ENCODE peak calls at places on chromosomes 4 and X, in nine cellular contexts. One of them, this sample, is unnamed.

GRCh38 chr4:113004655-113005054 is 44.8 kb upstream of the ANK2 start:
- DNase-seq in endothelial cell: no peak
- DNase-seq in heart right ventricle: no peak
- DNase-seq in RWPE1: no peak
- DNase-seq in AG09309: no peak
- DNase-seq in cardiac fibroblast: no peak
- DNase-seq in neural progenitor cell: no peak
- DNase-seq in glutamatergic neuron: no peak
- DNase-seq in CD4-positive, alpha-beta T cell: no peak
- DNase-seq in this sample: no peak

GRCh38 chr4:70671091-70671490 is 4.8 kb upstream of the JCHAIN start:
- DNase-seq in neural progenitor cell: no peak
- DNase-seq in RWPE1: no peak
- DNase-seq in CD4-positive, alpha-beta T cell: no peak
- DNase-seq in cardiac fibroblast: no peak
- DNase-seq in heart right ventricle: no peak
- DNase-seq in endothelial cell: no peak
- DNase-seq in AG09309: no peak
- DNase-seq in glutamatergic neuron: no peak
- DNase-seq in this sample: no peak

GRCh38 chrX:9995855-9996339 is 28.7 kb downstream of the CLDN34 start:
- DNase-seq in AG09309: peak; percentile 66
- DNase-seq in heart right ventricle: peak; percentile 82
- DNase-seq in CD4-positive, alpha-beta T cell: peak; percentile 57
- DNase-seq in neural progenitor cell: peak; percentile 84
- DNase-seq in RWPE1: peak; percentile 60
- DNase-seq in endothelial cell: peak; percentile 82
- DNase-seq in cardiac fibroblast: peak; percentile 82
- DNase-seq in glutamatergic neuron: peak; percentile 83
- DNase-seq in this sample: peak; percentile 80

GRCh38 chr4:106583567-106583966 is 215.0 kb upstream of the GIMD1 start:
- DNase-seq in cardiac fibroblast: peak; percentile 98
- DNase-seq in CD4-positive, alpha-beta T cell: no peak
- DNase-seq in heart right ventricle: no peak
- DNase-seq in RWPE1: peak; percentile 83
- DNase-seq in endothelial cell: no peak
- DNase-seq in glutamatergic neuron: no peak
- DNase-seq in AG09309: peak; percentile 99
- DNase-seq in neural progenitor cell: no peak
- DNase-seq in this sample: no peak

GRCh38 chr4:44629280-44629866 is 22.1 kb downstream of the YIPF7 start:
- DNase-seq in cardiac fibroblast: peak; percentile 71
- DNase-seq in heart right ventricle: peak; percentile 15
- DNase-seq in glutamatergic neuron: no peak
- DNase-seq in neural progenitor cell: peak; percentile 66
- DNase-seq in AG09309: peak; percentile 5
- DNase-seq in RWPE1: peak; percentile 46
- DNase-seq in endothelial cell: peak; percentile 61
- DNase-seq in CD4-positive, alpha-beta T cell: peak; percentile 19
- DNase-seq in this sample: no peak

GRCh38 chr4:47251363-47252135 is 212.0 kb downstream of the COMMD8 start:
- DNase-seq in glutamatergic neuron: no peak
- DNase-seq in heart right ventricle: no peak
- DNase-seq in RWPE1: no peak
- DNase-seq in AG09309: no peak
- DNase-seq in endothelial cell: no peak
- DNase-seq in neural progenitor cell: no peak
- DNase-seq in cardiac fibroblast: no peak
- DNase-seq in CD4-positive, alpha-beta T cell: no peak
- DNase-seq in this sample: no peak

GRCh38 chr4:134708616-134709015 is 507.0 kb upstream of the PABPC4L start:
- DNase-seq in neural progenitor cell: no peak
- DNase-seq in cardiac fibroblast: no peak
- DNase-seq in heart right ventricle: no peak
- DNase-seq in endothelial cell: no peak
- DNase-seq in RWPE1: no peak
- DNase-seq in CD4-positive, alpha-beta T cell: no peak
- DNase-seq in AG09309: no peak
- DNase-seq in glutamatergic neuron: no peak
- DNase-seq in this sample: no peak

GRCh38 chr4:71774136-71774535 is 9.7 kb downstream of the GC start:
- DNase-seq in CD4-positive, alpha-beta T cell: no peak
- DNase-seq in cardiac fibroblast: no peak
- DNase-seq in neural progenitor cell: no peak
- DNase-seq in endothelial cell: no peak
- DNase-seq in RWPE1: no peak
- DNase-seq in heart right ventricle: no peak
- DNase-seq in glutamatergic neuron: no peak
- DNase-seq in AG09309: no peak
- DNase-seq in this sample: no peak

GRCh38 chr4:47913858-47914218 is 545 bp downstream of the NFXL1 start:
- DNase-seq in AG09309: no peak
- DNase-seq in cardiac fibroblast: no peak
- DNase-seq in RWPE1: peak; percentile 37
- DNase-seq in CD4-positive, alpha-beta T cell: peak; percentile 12
- DNase-seq in glutamatergic neuron: peak; percentile 56
- DNase-seq in neural progenitor cell: peak; percentile 63
- DNase-seq in heart right ventricle: peak; percentile 15
- DNase-seq in endothelial cell: peak; percentile 49
- DNase-seq in this sample: peak; percentile 27

GRCh38 chr4:158253350-158253980 is 43.2 kb downstream of the TMEM144 start:
- DNase-seq in neural progenitor cell: peak; percentile 76
- DNase-seq in CD4-positive, alpha-beta T cell: peak; percentile 9
- DNase-seq in AG09309: peak; percentile 21
- DNase-seq in cardiac fibroblast: peak; percentile 79
- DNase-seq in heart right ventricle: peak; percentile 70
- DNase-seq in endothelial cell: peak; percentile 66
- DNase-seq in glutamatergic neuron: peak; percentile 33
- DNase-seq in RWPE1: peak; percentile 56
- DNase-seq in this sample: peak; percentile 58

GRCh38 chr4:140296335-140296753 is 77.1 kb upstream of the SCOC start:
- DNase-seq in heart right ventricle: peak; percentile 39
- DNase-seq in AG09309: peak; percentile 82
- DNase-seq in CD4-positive, alpha-beta T cell: no peak
- DNase-seq in glutamatergic neuron: peak; percentile 24
- DNase-seq in RWPE1: peak; percentile 42
- DNase-seq in neural progenitor cell: no peak
- DNase-seq in endothelial cell: no peak
- DNase-seq in cardiac fibroblast: peak; percentile 87
- DNase-seq in this sample: peak; percentile 40

GRCh38 chr4:103050736-103051436 is 25.7 kb downstream of the SLC9B2 start:
- DNase-seq in endothelial cell: no peak
- DNase-seq in neural progenitor cell: no peak
- DNase-seq in glutamatergic neuron: no peak
- DNase-seq in cardiac fibroblast: peak; percentile 9
- DNase-seq in RWPE1: no peak
- DNase-seq in AG09309: no peak
- DNase-seq in heart right ventricle: no peak
- DNase-seq in CD4-positive, alpha-beta T cell: no peak
- DNase-seq in this sample: no peak

GRCh38 chrX:17242470-17242869 is 132.5 kb upstream of the NHS start:
- DNase-seq in heart right ventricle: peak; percentile 28
- DNase-seq in neural progenitor cell: peak; percentile 62
- DNase-seq in CD4-positive, alpha-beta T cell: no peak
- DNase-seq in RWPE1: peak; percentile 23
- DNase-seq in AG09309: peak; percentile 10
- DNase-seq in endothelial cell: peak; percentile 43
- DNase-seq in cardiac fibroblast: peak; percentile 60
- DNase-seq in glutamatergic neuron: peak; percentile 33
- DNase-seq in this sample: no peak

GRCh38 chr4:114043116-114043515 is 63.7 kb upstream of the ARSJ start:
- DNase-seq in RWPE1: no peak
- DNase-seq in glutamatergic neuron: no peak
- DNase-seq in CD4-positive, alpha-beta T cell: no peak
- DNase-seq in AG09309: no peak
- DNase-seq in cardiac fibroblast: peak; percentile 9
- DNase-seq in heart right ventricle: no peak
- DNase-seq in neural progenitor cell: no peak
- DNase-seq in endothelial cell: no peak
- DNase-seq in this sample: no peak

GRCh38 chrX:39773923-39774803 is 323.6 kb downstream of the BCOR start:
- DNase-seq in neural progenitor cell: no peak
- DNase-seq in CD4-positive, alpha-beta T cell: peak; percentile 38
- DNase-seq in AG09309: no peak
- DNase-seq in endothelial cell: no peak
- DNase-seq in heart right ventricle: no peak
- DNase-seq in glutamatergic neuron: no peak
- DNase-seq in RWPE1: no peak
- DNase-seq in cardiac fibroblast: no peak
- DNase-seq in this sample: no peak

GRCh38 chrX:18558799-18559198 is 113.1 kb downstream of the RS1 start:
- DNase-seq in glutamatergic neuron: no peak
- DNase-seq in AG09309: no peak
- DNase-seq in RWPE1: no peak
- DNase-seq in CD4-positive, alpha-beta T cell: no peak
- DNase-seq in endothelial cell: no peak
- DNase-seq in neural progenitor cell: no peak
- DNase-seq in cardiac fibroblast: no peak
- DNase-seq in heart right ventricle: no peak
- DNase-seq in this sample: no peak

GRCh38 chr4:19024047-19024446 is 1002.5 kb upstream of the LCORL start:
- DNase-seq in heart right ventricle: no peak
- DNase-seq in cardiac fibroblast: no peak
- DNase-seq in endothelial cell: no peak
- DNase-seq in CD4-positive, alpha-beta T cell: no peak
- DNase-seq in AG09309: no peak
- DNase-seq in RWPE1: no peak
- DNase-seq in glutamatergic neuron: no peak
- DNase-seq in neural progenitor cell: no peak
- DNase-seq in this sample: no peak

GRCh38 chr4:98794565-98795205 is 134.2 kb downstream of the EIF4E start:
- DNase-seq in CD4-positive, alpha-beta T cell: no peak
- DNase-seq in glutamatergic neuron: no peak
- DNase-seq in neural progenitor cell: no peak
- DNase-seq in heart right ventricle: no peak
- DNase-seq in AG09309: peak; percentile 33
- DNase-seq in cardiac fibroblast: peak; percentile 49
- DNase-seq in RWPE1: peak; percentile 51
- DNase-seq in endothelial cell: no peak
- DNase-seq in this sample: no peak

GRCh38 chr4:90641856-90642599 is 514.8 kb downstream of the CCSER1 start:
- DNase-seq in heart right ventricle: no peak
- DNase-seq in cardiac fibroblast: no peak
- DNase-seq in CD4-positive, alpha-beta T cell: no peak
- DNase-seq in AG09309: no peak
- DNase-seq in neural progenitor cell: peak; percentile 4
- DNase-seq in glutamatergic neuron: no peak
- DNase-seq in endothelial cell: no peak
- DNase-seq in RWPE1: peak; percentile 0
- DNase-seq in this sample: no peak

GRCh38 chr4:167873536-167873935 is 218.8 kb upstream of the ANXA10 start:
- DNase-seq in CD4-positive, alpha-beta T cell: no peak
- DNase-seq in AG09309: no peak
- DNase-seq in cardiac fibroblast: peak; percentile 28
- DNase-seq in neural progenitor cell: no peak
- DNase-seq in endothelial cell: no peak
- DNase-seq in RWPE1: no peak
- DNase-seq in glutamatergic neuron: no peak
- DNase-seq in heart right ventricle: no peak
- DNase-seq in this sample: no peak
- TF ChIP-seq CTCF in CD4-positive, alpha-beta T cell: no peak
- TF ChIP-seq CTCF in AG09309: no peak
- TF ChIP-seq CTCF in cardiac fibroblast: no peak
- TF ChIP-seq CTCF in neural progenitor cell: no peak
- TF ChIP-seq CTCF in endothelial cell: no peak
- TF ChIP-seq CTCF in RWPE1: no peak
- TF ChIP-seq CTCF in glutamatergic neuron: no peak
- TF ChIP-seq CTCF in heart right ventricle: no peak
- TF ChIP-seq CTCF in this sample: no peak

GRCh38 chr4:148704291-148704690 is 262.1 kb upstream of the NR3C2 start:
- DNase-seq in cardiac fibroblast: peak; percentile 7
- DNase-seq in endothelial cell: no peak
- DNase-seq in AG09309: no peak
- DNase-seq in glutamatergic neuron: no peak
- DNase-seq in neural progenitor cell: peak; percentile 12
- DNase-seq in heart right ventricle: no peak
- DNase-seq in CD4-positive, alpha-beta T cell: no peak
- DNase-seq in RWPE1: no peak
- DNase-seq in this sample: no peak
- TF ChIP-seq CTCF in cardiac fibroblast: peak; percentile 18
- TF ChIP-seq CTCF in endothelial cell: no peak
- TF ChIP-seq CTCF in AG09309: no peak
- TF ChIP-seq CTCF in glutamatergic neuron: no peak
- TF ChIP-seq CTCF in neural progenitor cell: peak; percentile 38
- TF ChIP-seq CTCF in heart right ventricle: no peak
- TF ChIP-seq CTCF in CD4-positive, alpha-beta T cell: no peak
- TF ChIP-seq CTCF in RWPE1: no peak
- TF ChIP-seq CTCF in this sample: no peak

GRCh38 chrX:112947981-112948380 is 107.3 kb upstream of the AMOT start:
- DNase-seq in heart right ventricle: no peak
- DNase-seq in cardiac fibroblast: no peak
- DNase-seq in CD4-positive, alpha-beta T cell: no peak
- DNase-seq in neural progenitor cell: no peak
- DNase-seq in AG09309: no peak
- DNase-seq in glutamatergic neuron: no peak
- DNase-seq in RWPE1: no peak
- DNase-seq in endothelial cell: no peak
- DNase-seq in this sample: no peak
- TF ChIP-seq CTCF in heart right ventricle: no peak
- TF ChIP-seq CTCF in cardiac fibroblast: no peak
- TF ChIP-seq CTCF in CD4-positive, alpha-beta T cell: no peak
- TF ChIP-seq CTCF in neural progenitor cell: no peak
- TF ChIP-seq CTCF in AG09309: no peak
- TF ChIP-seq CTCF in glutamatergic neuron: no peak
- TF ChIP-seq CTCF in RWPE1: no peak
- TF ChIP-seq CTCF in endothelial cell: no peak
- TF ChIP-seq CTCF in this sample: no peak

GRCh38 chrX:115598556-115598955 is 37.6 kb downstream of the PLS3 start:
- DNase-seq in CD4-positive, alpha-beta T cell: no peak
- DNase-seq in RWPE1: no peak
- DNase-seq in cardiac fibroblast: no peak
- DNase-seq in endothelial cell: no peak
- DNase-seq in AG09309: no peak
- DNase-seq in neural progenitor cell: no peak
- DNase-seq in heart right ventricle: no peak
- DNase-seq in glutamatergic neuron: no peak
- DNase-seq in this sample: no peak

GRCh38 chrX:115602308-115602707 is 41.3 kb downstream of the PLS3 start:
- DNase-seq in RWPE1: no peak
- DNase-seq in heart right ventricle: no peak
- DNase-seq in CD4-positive, alpha-beta T cell: no peak
- DNase-seq in cardiac fibroblast: no peak
- DNase-seq in glutamatergic neuron: no peak
- DNase-seq in AG09309: no peak
- DNase-seq in endothelial cell: no peak
- DNase-seq in neural progenitor cell: no peak
- DNase-seq in this sample: no peak

GRCh38 chrX:115603534-115604074 is 42.6 kb downstream of the PLS3 start:
- DNase-seq in glutamatergic neuron: no peak
- DNase-seq in RWPE1: no peak
- DNase-seq in CD4-positive, alpha-beta T cell: no peak
- DNase-seq in cardiac fibroblast: no peak
- DNase-seq in AG09309: no peak
- DNase-seq in endothelial cell: no peak
- DNase-seq in heart right ventricle: no peak
- DNase-seq in neural progenitor cell: no peak
- DNase-seq in this sample: no peak

GRCh38 chrX:115606861-115607260 is 45.9 kb downstream of the PLS3 start:
- DNase-seq in glutamatergic neuron: no peak
- DNase-seq in cardiac fibroblast: no peak
- DNase-seq in neural progenitor cell: no peak
- DNase-seq in endothelial cell: no peak
- DNase-seq in RWPE1: no peak
- DNase-seq in CD4-positive, alpha-beta T cell: no peak
- DNase-seq in heart right ventricle: no peak
- DNase-seq in AG09309: no peak
- DNase-seq in this sample: no peak

GRCh38 chrX:115602729-115603389 is 41.9 kb downstream of the PLS3 start:
- DNase-seq in cardiac fibroblast: peak; percentile 43
- DNase-seq in RWPE1: no peak
- DNase-seq in neural progenitor cell: no peak
- DNase-seq in AG09309: no peak
- DNase-seq in glutamatergic neuron: no peak
- DNase-seq in heart right ventricle: no peak
- DNase-seq in endothelial cell: no peak
- DNase-seq in CD4-positive, alpha-beta T cell: no peak
- DNase-seq in this sample: no peak
- TF ChIP-seq CTCF in cardiac fibroblast: no peak
- TF ChIP-seq CTCF in RWPE1: no peak
- TF ChIP-seq CTCF in neural progenitor cell: no peak
- TF ChIP-seq CTCF in AG09309: no peak
- TF ChIP-seq CTCF in glutamatergic neuron: no peak
- TF ChIP-seq CTCF in heart right ventricle: no peak
- TF ChIP-seq CTCF in endothelial cell: no peak
- TF ChIP-seq CTCF in CD4-positive, alpha-beta T cell: no peak
- TF ChIP-seq CTCF in this sample: no peak